ENCODE peak calls at places on chromosomes 6 and 20, in four cellular contexts. V, N, Z and Q are unnamed samples.

GRCh38 chr6:26126394-26127221 is 39.4 kb downstream of the HFE start:
- DNase-seq in V (no peak), N (no peak), Z (no peak), Q (no peak)

GRCh38 chr20:45181639-45182038 is 6.9 kb downstream of the PI3 start:
- DNase-seq in V (no peak), N (no peak), Z (no peak), Q (no peak)

GRCh38 chr20:23092409-23092756 is 6.3 kb upstream of the CD93 start:
- DNase-seq in V (no peak), N (peak), Z (no peak), Q (no peak)

GRCh38 chr6:77341058-77341986 is 122.0 kb downstream of the HTR1B start:
- DNase-seq in V (no peak), N (no peak), Z (no peak), Q (no peak)

GRCh38 chr6:68976260-68976659 is 341.2 kb downstream of the ADGRB3 start:
- DNase-seq in V (no peak), N (peak), Z (no peak), Q (no peak)

GRCh38 chr6:159116343-159116742 is 52.9 kb upstream of the FNDC1 start:
- DNase-seq in V (no peak), N (no peak), Z (no peak), Q (no peak)

GRCh38 chr6:148200302-148200701 is 142.3 kb upstream of the SASH1 start:
- DNase-seq in V (no peak), N (no peak), Z (no peak), Q (no peak)

GRCh38 chr6:129251669-129252376 is 368.9 kb downstream of the LAMA2 start:
- DNase-seq in V (peak), N (peak), Z (peak), Q (peak)

GRCh38 chr6:155693573-155694428 is 238.2 kb upstream of the NOX3 start:
- DNase-seq in V (no peak), N (no peak), Z (no peak), Q (no peak)

GRCh38 chr20:35886537-35886936 is 67.8 kb downstream of the SCAND1 start:
- DNase-seq in V (no peak), N (no peak), Z (no peak), Q (no peak)

DNA sequence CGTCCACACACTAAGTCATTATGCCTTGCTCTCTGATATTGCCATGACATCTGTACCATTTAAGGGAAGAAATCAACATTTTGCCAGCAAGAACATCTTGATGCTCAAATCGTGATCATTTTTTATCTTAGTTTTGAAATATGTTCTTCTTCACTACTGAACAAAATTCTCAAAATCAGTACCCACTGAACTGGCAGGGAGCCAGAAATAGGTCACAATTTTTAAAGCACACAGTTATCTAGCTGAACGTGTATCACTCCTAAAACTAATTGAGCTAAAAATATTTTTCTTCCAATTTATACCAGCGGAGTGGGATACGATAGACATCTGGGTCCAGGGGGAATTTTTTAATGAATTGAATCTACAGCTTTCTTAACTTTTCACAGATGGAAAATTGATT is 11.3 kb downstream of the IL17F start:
- DNase-seq in V (no peak), N (no peak), Z (no peak), Q (no peak)
- TF ChIP-seq SIN3A in V (no peak), N (no peak), Z (no peak), Q (no peak)

DNA sequence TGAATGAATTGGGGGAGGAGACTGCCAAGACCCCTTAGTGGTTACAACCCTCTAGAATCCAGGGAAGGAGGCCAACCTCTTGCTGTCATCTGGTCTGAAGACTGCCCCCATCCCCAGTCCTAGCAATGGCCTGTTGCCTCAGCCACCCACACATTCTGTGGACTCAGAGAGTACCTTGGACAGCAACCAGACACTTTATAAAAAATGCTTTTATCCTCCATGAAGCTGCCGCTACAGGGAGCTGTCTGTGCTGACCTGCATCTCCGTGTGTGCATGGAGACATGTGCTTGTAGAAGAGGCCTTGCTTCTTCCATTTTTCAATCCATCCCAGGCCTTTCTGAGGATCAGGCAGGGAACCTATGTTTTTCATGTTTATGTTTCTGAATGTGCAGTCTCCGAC is 15.2 kb downstream of the CDH22 start:
- DNase-seq in V (no peak), N (peak), Z (peak), Q (no peak)
- TF ChIP-seq REST in V (peak), N (peak), Z (peak), Q (peak)

GRCh38 chr20:47195573-47195972 is 160.9 kb downstream of the ZMYND8 start:
- DNase-seq in V (no peak), N (no peak), Z (no peak), Q (no peak)

GRCh38 chr20:47201074-47201730 is 155.3 kb downstream of the ZMYND8 start:
- DNase-seq in V (peak), N (no peak), Z (peak), Q (no peak)

GRCh38 chr20:47196091-47197081 is 160.1 kb downstream of the ZMYND8 start:
- DNase-seq in V (peak), N (peak), Z (peak), Q (no peak)

GRCh38 chr20:47198996-47199552 is 157.4 kb downstream of the ZMYND8 start:
- DNase-seq in V (no peak), N (no peak), Z (no peak), Q (no peak)

DNA sequence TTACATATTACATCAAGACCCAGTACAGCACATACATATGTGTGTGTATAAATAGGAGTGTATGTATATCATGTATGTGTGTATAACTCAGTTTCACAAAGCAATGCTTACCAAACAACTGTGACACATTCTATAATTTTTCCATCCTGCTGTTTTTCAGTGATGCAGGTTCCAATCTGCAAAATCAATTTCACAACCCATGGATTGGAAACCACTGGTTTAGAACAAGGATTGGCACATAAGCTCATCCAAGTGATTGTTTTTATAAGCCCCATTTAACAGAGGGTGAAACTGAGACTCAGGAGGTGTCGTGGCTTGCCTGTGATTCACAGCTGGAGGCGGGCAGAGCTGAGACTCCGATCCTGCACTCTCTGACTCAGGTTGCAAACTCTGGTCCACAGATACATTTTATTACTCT is 158.2 kb downstream of the ZMYND8 start:
- DNase-seq in V (no peak), N (no peak), Z (no peak), Q (no peak)
- TF ChIP-seq SIN3A in V (no peak), N (no peak), Z (no peak), Q (no peak)

DNA sequence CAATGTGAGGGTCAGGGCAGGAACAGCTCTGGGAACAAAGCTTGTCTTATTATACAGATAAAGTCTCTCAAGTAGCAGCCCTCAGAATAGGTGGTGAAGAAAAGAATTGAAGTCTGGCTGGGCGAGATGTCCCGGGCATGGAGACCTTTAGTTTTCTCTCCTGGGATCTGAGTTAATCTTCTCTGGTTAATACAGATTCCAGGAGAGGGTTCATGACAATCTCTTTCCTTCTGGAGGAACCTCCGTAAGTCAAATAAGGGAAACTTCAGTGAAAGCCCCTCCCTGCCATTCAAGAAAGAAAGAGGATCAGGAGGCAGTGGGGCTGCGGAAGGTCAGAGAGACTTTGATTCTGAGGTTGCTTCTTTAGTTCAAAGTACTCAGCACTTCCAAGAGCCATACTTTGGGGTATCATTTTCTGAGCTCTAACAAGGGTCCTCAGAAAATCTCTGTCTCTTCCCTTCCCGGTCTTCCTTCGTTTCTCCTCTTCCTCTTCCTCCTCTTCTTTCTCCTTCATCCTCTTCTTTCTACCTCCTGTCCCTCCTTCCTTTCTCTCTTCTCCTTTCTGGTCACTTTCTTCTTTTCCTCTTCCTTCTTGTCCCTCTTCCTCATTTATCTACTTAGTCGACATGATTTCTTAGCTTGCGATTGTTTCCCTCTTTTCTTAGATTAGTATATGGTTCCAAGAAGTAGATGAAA is 4.6 kb upstream of the ZNF184 start:
- DNase-seq in V (no peak), N (no peak), Z (no peak), Q (no peak)
- TF ChIP-seq REST in V (no peak), N (no peak), Z (no peak), Q (no peak)

GRCh38 chr6:890995-891394 is 198.1 kb upstream of the EXOC2 start:
- DNase-seq in V (no peak), N (no peak), Z (no peak), Q (no peak)
- TF ChIP-seq SIN3A in V (no peak), N (no peak), Z (no peak), Q (no peak)